ENCODE peak calls at places on chromosomes 2 and 18, in eight cellular contexts. G is HepG2, M is transverse colon, N is spleen, K is HCT116, H is stomach, Z is Panc1, J is prostate gland. I is an unnamed sample. For H3K9me3, the result is how much of the 10 kb centered on the place peaks cover.

GRCh38 chr18:74804677-74805076 is 207.0 kb downstream of the ZNF407 start:
- DNase-seq in G (no peak), M (no peak), N (no peak), K (no peak), H (no peak), Z (no peak), J (no peak), I (no peak)

GRCh38 chr2:119292226-119292625 is 68.6 kb downstream of the STEAP3 start:
- DNase-seq in G (peak), M (no peak), N (no peak), K (no peak), H (no peak), Z (no peak), J (no peak), I (no peak)

GRCh38 chr2:9310827-9311226 is 104.2 kb downstream of the ASAP2 start:
- DNase-seq in G (no peak), M (no peak), N (no peak), K (no peak), H (no peak), Z (peak), J (no peak), I (no peak)

GRCh38 chr2:217515615-217516309 is 487.0 kb downstream of the TNS1 start:
- DNase-seq in G (no peak), M (no peak), N (no peak), K (no peak), H (no peak), Z (no peak), J (no peak), I (no peak)

GRCh38 chr2:56314809-56315208 is 131.0 kb downstream of the CCDC85A start:
- DNase-seq in G (no peak), M (no peak), N (no peak), K (no peak), H (no peak), Z (no peak), J (no peak), I (no peak)

GRCh38 chr2:212042562-212042961 is 496.0 kb downstream of the ERBB4 start:
- DNase-seq in G (no peak), M (no peak), N (no peak), K (no peak), H (no peak), Z (no peak), J (no peak), I (no peak)

GRCh38 chr2:223222397-223222796 is 170.4 kb downstream of the KCNE4 start:
- DNase-seq in G (no peak), M (no peak), N (no peak), K (no peak), H (no peak), Z (no peak), J (no peak), I (no peak)

GRCh38 chr2:113179446-113180045 is 5.8 kb downstream of the PSD4 start:
- DNase-seq in G (no peak), M (no peak), N (peak), K (no peak), H (no peak), Z (no peak), J (no peak), I (no peak)

GRCh38 chr2:173149491-173149890 is 73.8 kb downstream of the MAP3K20 start:
- DNase-seq in G (no peak), M (no peak), N (peak), K (no peak), H (no peak), Z (no peak), J (no peak), I (no peak)

GRCh38 chr2:157087373-157088005 is 170.0 kb upstream of the GALNT5 start:
- DNase-seq in G (no peak), M (no peak), N (no peak), K (no peak), H (no peak), Z (no peak), J (no peak), I (no peak)

GRCh38 chr2:71600572-71600971 is 147.2 kb downstream of the DYSF start:
- DNase-seq in G (no peak), M (no peak), N (peak), K (no peak), H (no peak), Z (no peak), J (no peak), I (no peak)

GRCh38 chr2:134372611-134373131 is 118.8 kb downstream of the MGAT5 start:
- DNase-seq in G (no peak), M (no peak), N (no peak), K (no peak), H (no peak), Z (no peak), J (no peak), I (no peak)

GRCh38 chr2:212548459-212548815 is 9.8 kb upstream of the ERBB4 start:
- DNase-seq in G (peak), M (no peak), N (no peak), K (peak), H (no peak), Z (no peak), J (no peak), I (no peak)

GRCh38 chr2:18118703-18119102 is 240.2 kb downstream of the KCNS3 start:
- DNase-seq in G (no peak), M (no peak), N (no peak), K (no peak), H (no peak), Z (no peak), J (no peak), I (no peak)

GRCh38 chr2:188676012-188676405 is 298.2 kb upstream of the COL3A1 start:
- DNase-seq in G (no peak), M (no peak), N (no peak), K (no peak), H (no peak), Z (no peak), J (no peak), I (no peak)

GRCh38 chr2:105455488-105455991 is 56.7 kb upstream of the FHL2 start:
- DNase-seq in G (peak), M (peak), N (no peak), K (peak), H (peak), Z (peak), J (peak), I (no peak)

GRCh38 chr2:127239395-127239794 is 19.3 kb upstream of the CYP27C1 start:
- DNase-seq in G (peak), M (no peak), N (no peak), K (no peak), H (no peak), Z (no peak), J (no peak), I (peak)
- H3K9me3 ChIP-seq in G (under half), M (under half), N (under half), K (under half), H (under half), Z (under half), J (under half), I (under half)

GRCh38 chr2:237474931-237475703 is 11.9 kb upstream of the MLPH start:
- DNase-seq in G (peak), M (peak), N (peak), K (peak), H (peak), Z (no peak), J (peak), I (no peak)

GRCh38 chr2:237474511-237474911 is 12.5 kb upstream of the MLPH start:
- DNase-seq in G (no peak), M (no peak), N (no peak), K (no peak), H (no peak), Z (no peak), J (no peak), I (no peak)

GRCh38 chr2:237472909-237473308 is 14.1 kb upstream of the MLPH start:
- DNase-seq in G (no peak), M (no peak), N (no peak), K (no peak), H (no peak), Z (no peak), J (no peak), I (no peak)

GRCh38 chr2:237472187-237472712 is 14.8 kb upstream of the MLPH start:
- DNase-seq in G (no peak), M (no peak), N (no peak), K (no peak), H (no peak), Z (no peak), J (no peak), I (no peak)

DNA sequence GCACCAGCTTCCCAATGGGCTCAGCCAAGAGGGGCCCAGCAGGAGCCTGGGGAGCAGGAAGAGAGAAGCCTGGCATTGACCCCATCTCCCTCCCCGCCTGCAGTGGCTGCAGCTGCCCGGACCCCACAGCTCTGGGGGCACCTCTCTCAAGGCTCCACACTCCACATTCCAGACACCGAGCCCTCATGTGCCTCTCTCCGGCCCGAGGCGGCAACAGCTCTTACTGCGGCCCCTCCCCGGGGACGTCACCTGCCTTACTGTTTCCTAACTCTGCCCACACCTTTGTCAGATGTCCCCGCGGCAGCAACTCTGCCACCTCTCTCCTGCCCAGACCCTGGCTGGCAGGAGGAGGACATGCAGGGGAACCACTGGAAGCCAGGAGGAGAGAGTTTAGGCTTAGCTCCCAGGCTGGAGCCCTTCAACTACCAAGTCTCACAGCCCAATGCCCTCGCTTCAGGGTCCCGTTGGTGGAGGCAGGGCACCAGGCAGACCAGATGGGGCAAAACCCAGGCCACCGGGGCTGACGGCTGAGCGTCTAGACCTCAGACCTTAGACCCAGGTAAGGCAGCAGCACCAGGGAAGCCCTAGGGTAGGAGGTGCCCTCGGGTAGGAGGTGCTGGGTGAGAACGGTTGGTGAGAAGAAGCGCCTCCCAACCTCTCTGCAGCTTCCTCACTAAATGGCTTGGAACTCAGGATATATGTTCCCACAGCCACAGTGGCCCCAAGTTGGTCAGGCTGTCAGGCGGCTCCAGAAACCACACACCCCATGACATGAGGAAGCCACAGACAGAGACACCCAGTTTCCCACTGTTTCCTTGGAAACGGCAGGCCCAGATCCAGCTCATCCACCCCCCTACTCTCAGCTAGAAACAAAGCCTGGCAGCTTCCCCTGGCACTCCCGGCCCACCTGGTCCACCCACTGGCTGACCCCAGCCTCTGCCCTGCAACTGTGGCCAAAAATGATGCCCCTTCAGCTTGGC is 13.3 kb upstream of the MLPH start:
- DNase-seq in G (no peak), M (no peak), N (no peak), K (no peak), H (no peak), Z (no peak), J (no peak), I (no peak)
- TF ChIP-seq POLR2AphosphoS5 in G (no peak), M (no peak), N (no peak), K (no peak), H (no peak), Z (no peak), J (no peak), I (no peak)

GRCh38 chr2:83969085-83969484 is 490.0 kb downstream of the SUCLG1 start:
- DNase-seq in G (no peak), M (no peak), N (no peak), K (no peak), H (no peak), Z (no peak), J (no peak), I (no peak)

GRCh38 chr2:83971547-83971946 is 487.5 kb downstream of the SUCLG1 start:
- DNase-seq in G (no peak), M (no peak), N (no peak), K (no peak), H (no peak), Z (no peak), J (no peak), I (no peak)

GRCh38 chr2:83972123-83972522 is 487.0 kb downstream of the SUCLG1 start:
- DNase-seq in G (no peak), M (no peak), N (no peak), K (no peak), H (no peak), Z (no peak), J (no peak), I (no peak)

GRCh38 chr2:83970262-83970929 is 488.7 kb downstream of the SUCLG1 start:
- DNase-seq in G (no peak), M (no peak), N (no peak), K (no peak), H (no peak), Z (no peak), J (no peak), I (no peak)

DNA sequence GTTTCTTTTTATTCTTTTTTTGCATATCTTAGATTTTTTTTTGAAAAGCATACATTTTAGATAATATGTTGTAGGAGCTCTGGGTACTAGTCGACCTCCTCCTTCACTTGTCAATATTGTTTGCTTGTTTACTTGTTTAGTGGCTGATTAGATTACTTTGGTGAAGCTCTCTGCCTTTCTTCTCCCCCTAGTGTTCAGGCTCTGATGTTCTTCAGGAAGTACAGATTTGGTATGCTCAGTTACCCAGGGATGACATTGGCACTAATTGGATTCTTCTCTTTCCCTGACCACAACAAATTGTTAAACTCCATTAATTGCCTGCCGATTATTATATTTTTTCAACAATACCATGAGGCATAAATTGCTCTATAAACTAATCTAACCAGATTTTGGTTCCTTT is 491.2 kb downstream of the SUCLG1 start:
- DNase-seq in G (no peak), M (no peak), N (no peak), K (peak), H (no peak), Z (no peak), J (no peak), I (no peak)
- H3K4me3 ChIP-seq in G (no peak), M (no peak), N (no peak), K (no peak), H (no peak), Z (no peak), J (no peak), I (no peak)

GRCh38 chr2:139643139-139643538 is 862.9 kb upstream of the NXPH2 start:
- DNase-seq in G (no peak), M (no peak), N (no peak), K (no peak), H (no peak), Z (no peak), J (no peak), I (no peak)
- H3K9me3 ChIP-seq in G (under half), M (under half), N (half or more), K (under half), H (under half), Z (under half), J (under half), I (under half)